ENCODE peak calls at places on chromosomes 2 and 18, in seven cellular contexts. Q is HL-60, Z is NCI-H345, J is iris pigment epithelial cell, A is NCI-H2081, I is COR-L47, U is lung microvascular endothelial cell. Y is an unnamed sample.

GRCh38 chr2:176784633-176785193 is 427.9 kb upstream of the HNRNPA3 start:
- DNase-seq in A (no peak), I (no peak), U (no peak), Q (no peak), J (no peak), Z (no peak), Y (no peak)

GRCh38 chr18:9175115-9175514 is 38.5 kb downstream of the ANKRD12 start:
- DNase-seq in Q (no peak), Z (no peak), J (no peak), I (no peak), A (no peak), U (no peak), Y (no peak)

GRCh38 chr2:99692785-99693184 is 203.0 kb upstream of the REV1 start:
- DNase-seq in J (no peak), I (no peak), Q (no peak), U (no peak), Z (no peak), A (no peak), Y (no peak)

GRCh38 chr2:107542314-107542740 is 284.4 kb upstream of the RGPD4 start:
- DNase-seq in I (no peak), A (no peak), U (no peak), Z (no peak), Q (no peak), J (peak; percentile 14), Y (no peak)

GRCh38 chr18:34659579-34660517 is 50.2 kb upstream of the DTNA start:
- DNase-seq in A (peak; percentile 85), U (peak; percentile 96), Q (peak; percentile 66), Z (peak; percentile 45), J (peak; percentile 98), I (peak; percentile 70), Y (no peak)

GRCh38 chr2:197211881-197212342 is 98.7 kb downstream of the ANKRD44 start:
- DNase-seq in Z (no peak), A (no peak), Q (no peak), U (no peak), J (no peak), I (no peak), Y (no peak)

GRCh38 chr18:54257015-54257414 is 12.3 kb upstream of the POLI start:
- DNase-seq in J (peak; percentile 63), Q (peak; percentile 60), I (no peak), Z (no peak), U (no peak), A (no peak), Y (no peak)

GRCh38 chr18:54080854-54081253 is 143.6 kb downstream of the MBD2 start:
- DNase-seq in U (no peak), Z (no peak), Q (no peak), J (no peak), A (no peak), I (no peak), Y (no peak)

GRCh38 chr2:239365071-239365781 is 35.6 kb downstream of the HDAC4 start:
- DNase-seq in A (no peak), J (no peak), I (no peak), Z (no peak), U (no peak), Q (no peak), Y (no peak)

GRCh38 chr2:45909677-45910191 is 258.3 kb downstream of the PRKCE start:
- DNase-seq in Q (no peak), Z (no peak), A (no peak), I (peak; percentile 28), J (no peak), U (no peak), Y (peak; percentile 84)

GRCh38 chr2:121907905-121908304 is 152.5 kb downstream of the TSN start:
- DNase-seq in I (peak; percentile 92), U (no peak), Q (no peak), Z (peak; percentile 94), J (no peak), A (peak; percentile 89), Y (no peak)

GRCh38 chr18:66838340-66838987 is 234.6 kb upstream of the CDH19 start:
- DNase-seq in U (no peak), A (no peak), J (no peak), Z (no peak), I (no peak), Q (no peak), Y (no peak)

GRCh38 chr2:236553522-236553921 is 16.1 kb upstream of the ACKR3 start:
- DNase-seq in Z (no peak), J (no peak), A (no peak), I (no peak), Q (no peak), U (no peak), Y (no peak)

GRCh38 chr2:70932631-70933230 is 3.0 kb upstream of the ATP6V1B1 start:
- DNase-seq in A (no peak), I (no peak), U (no peak), Z (no peak), J (no peak), Q (no peak), Y (no peak)

GRCh38 chr18:12336251-12336650 is 28.2 kb downstream of the TUBB6 start:
- DNase-seq in Z (no peak), I (no peak), U (no peak), A (no peak), J (no peak), Q (no peak), Y (no peak)

GRCh38 chr2:120587326-120587996 is 148.2 kb upstream of the GLI2 start:
- DNase-seq in Q (no peak), I (no peak), A (no peak), J (no peak), U (no peak), Z (no peak), Y (no peak)

GRCh38 chr18:27549335-27550039 is 364.4 kb upstream of the CHST9 start:
- DNase-seq in I (no peak), A (no peak), Q (no peak), Z (no peak), U (no peak), J (no peak), Y (peak; percentile 9)

GRCh38 chr18:22175326-22175725 is 5.9 kb downstream of the GATA6 start:
- DNase-seq in I (no peak), U (no peak), J (no peak), A (no peak), Q (no peak), Z (no peak), Y (no peak)

GRCh38 chr2:17648571-17648970 is 105.0 kb downstream of the SMC6 start:
- DNase-seq in U (no peak), Z (no peak), Q (peak; percentile 36), I (no peak), J (no peak), A (no peak), Y (no peak)

GRCh38 chr2:222203031-222203430 is 95.8 kb downstream of the PAX3 start:
- DNase-seq in U (no peak), Z (no peak), A (no peak), J (no peak), I (no peak), Q (no peak), Y (no peak)

GRCh38 chr2:15968280-15969178 is 28.2 kb downstream of the MYCN start:
- DNase-seq in A (no peak), I (no peak), U (no peak), Q (no peak), J (no peak), Z (no peak), Y (no peak)

GRCh38 chr2:180871649-180872048 is 108.8 kb upstream of the UBE2E3 start:
- DNase-seq in I (no peak), A (no peak), Z (no peak), Q (no peak), J (no peak), U (no peak), Y (no peak)

GRCh38 chr18:68431922-68432198 is 283.0 kb downstream of the TMX3 start:
- DNase-seq in A (no peak), U (no peak), Q (no peak), I (no peak), Z (no peak), J (no peak), Y (no peak)

GRCh38 chr2:106658616-106659015 is 171.5 kb downstream of the CD8B2 start:
- DNase-seq in A (no peak), I (no peak), Z (no peak), Q (no peak), U (no peak), J (no peak), Y (no peak)

GRCh38 chr18:22466608-22467390 is 49.1 kb upstream of the CTAGE1 start:
- DNase-seq in I (no peak), J (peak; percentile 83), Q (no peak), U (peak; percentile 23), Z (no peak), A (no peak), Y (no peak)

GRCh38 chr2:10772868-10773215 is 39.7 kb downstream of the PDIA6 start:
- DNase-seq in Q (no peak), I (no peak), U (no peak), A (no peak), J (no peak), Z (no peak), Y (no peak)

GRCh38 chr2:199977984-199978415 is 22.6 kb downstream of the MAIP1 start:
- DNase-seq in A (no peak), U (peak; percentile 44), J (peak; percentile 84), I (no peak), Z (no peak), Q (no peak), Y (no peak)

GRCh38 chr18:46488472-46489213 is 168.4 kb downstream of the LOXHD1 start:
- DNase-seq in Z (no peak), J (no peak), A (no peak), U (no peak), Q (no peak), I (peak; percentile 43), Y (no peak)

Y was measured in NAMALWA.